ENCODE peak calls at places on chromosomes 3 and 15, in five cellular contexts. One of them, this sample, is unnamed.
A peak's percentile ranks its signal among the peaks of the same experiment; 100 is the strongest.

GRCh38 chr15:25790003-25790660 is 73.0 kb downstream of the ATP10A start:
- DNase-seq in cardiac fibroblast: peak; percentile 74
- DNase-seq in lower leg skin: peak; percentile 78
- DNase-seq in NB4: no peak
- DNase-seq in AG04450: peak; percentile 72
- DNase-seq in this sample: peak; percentile 70

GRCh38 chr3:100697183-100697582 is 12.1 kb upstream of the TFG start:
- DNase-seq in cardiac fibroblast: no peak
- DNase-seq in lower leg skin: no peak
- DNase-seq in NB4: no peak
- DNase-seq in AG04450: no peak
- DNase-seq in this sample: no peak

GRCh38 chr3:159964166-159964973 is 24.3 kb upstream of the IL12A start:
- DNase-seq in cardiac fibroblast: peak; percentile 40
- DNase-seq in lower leg skin: no peak
- DNase-seq in NB4: no peak
- DNase-seq in AG04450: peak; percentile 49
- DNase-seq in this sample: peak; percentile 64

GRCh38 chr15:44541282-44541958 is 4.5 kb downstream of the EIF3J start:
- DNase-seq in cardiac fibroblast: peak; percentile 91
- DNase-seq in lower leg skin: no peak
- DNase-seq in NB4: no peak
- DNase-seq in AG04450: peak; percentile 80
- DNase-seq in this sample: peak; percentile 90

GRCh38 chr3:124993462-124993861 is 58.9 kb upstream of the MUC13 start:
- DNase-seq in cardiac fibroblast: peak; percentile 72
- DNase-seq in lower leg skin: no peak
- DNase-seq in NB4: no peak
- DNase-seq in AG04450: no peak
- DNase-seq in this sample: peak; percentile 63

GRCh38 chr15:70293606-70294470 is 196.1 kb upstream of the TLE3 start:
- DNase-seq in cardiac fibroblast: no peak
- DNase-seq in lower leg skin: no peak
- DNase-seq in NB4: no peak
- DNase-seq in AG04450: no peak
- DNase-seq in this sample: no peak

GRCh38 chr3:73086071-73086494 is 24.6 kb downstream of the EBLN2 start:
- DNase-seq in cardiac fibroblast: peak; percentile 58
- DNase-seq in lower leg skin: no peak
- DNase-seq in NB4: peak; percentile 53
- DNase-seq in AG04450: peak; percentile 15
- DNase-seq in this sample: peak; percentile 62

GRCh38 chr3:125108833-125109540 is 53.2 kb upstream of the HEG1 start:
- DNase-seq in cardiac fibroblast: no peak
- DNase-seq in lower leg skin: no peak
- DNase-seq in NB4: no peak
- DNase-seq in AG04450: no peak
- DNase-seq in this sample: no peak

GRCh38 chr3:23653647-23654525 is 151.9 kb upstream of the UBE2E1 start:
- DNase-seq in cardiac fibroblast: no peak
- DNase-seq in lower leg skin: no peak
- DNase-seq in NB4: no peak
- DNase-seq in AG04450: no peak
- DNase-seq in this sample: no peak

GRCh38 chr15:70280781-70281180 is 183.1 kb upstream of the TLE3 start:
- DNase-seq in cardiac fibroblast: no peak
- DNase-seq in lower leg skin: no peak
- DNase-seq in NB4: no peak
- DNase-seq in AG04450: no peak
- DNase-seq in this sample: no peak

GRCh38 chr3:86921981-86922680 is 68.8 kb downstream of the VGLL3 start:
- DNase-seq in cardiac fibroblast: peak; percentile 19
- DNase-seq in lower leg skin: no peak
- DNase-seq in NB4: no peak
- DNase-seq in AG04450: no peak
- DNase-seq in this sample: no peak

GRCh38 chr3:49901351-49902339 is 2.0 kb downstream of the MST1R start:
- DNase-seq in cardiac fibroblast: no peak
- DNase-seq in lower leg skin: no peak
- DNase-seq in NB4: no peak
- DNase-seq in AG04450: no peak
- DNase-seq in this sample: no peak

GRCh38 chr3:129421988-129422745 is 6.3 kb downstream of the EFCAB12 start:
- DNase-seq in cardiac fibroblast: no peak
- DNase-seq in lower leg skin: no peak
- DNase-seq in NB4: no peak
- DNase-seq in AG04450: no peak
- DNase-seq in this sample: no peak

GRCh38 chr15:80059786-80060489 is 462 bp downstream of the ZFAND6 start:
- DNase-seq in cardiac fibroblast: peak; percentile 17
- DNase-seq in lower leg skin: peak; percentile 21
- DNase-seq in NB4: peak; percentile 86
- DNase-seq in AG04450: no peak
- DNase-seq in this sample: peak; percentile 22

GRCh38 chr3:115695081-115695480 is 71.8 kb downstream of the GAP43 start:
- DNase-seq in cardiac fibroblast: no peak
- DNase-seq in lower leg skin: no peak
- DNase-seq in NB4: no peak
- DNase-seq in AG04450: no peak
- DNase-seq in this sample: no peak

GRCh38 chr3:46659285-46659684 is 34.2 kb downstream of the ALS2CL start:
- DNase-seq in cardiac fibroblast: no peak
- DNase-seq in lower leg skin: peak; percentile 11
- DNase-seq in NB4: no peak
- DNase-seq in AG04450: no peak
- DNase-seq in this sample: no peak

GRCh38 chr3:127036209-127037020 is 53.5 kb downstream of the PLXNA1 start:
- DNase-seq in cardiac fibroblast: no peak
- DNase-seq in lower leg skin: no peak
- DNase-seq in NB4: no peak
- DNase-seq in AG04450: no peak
- DNase-seq in this sample: no peak

GRCh38 chr3:5144316-5144994 is 22.4 kb downstream of the ARL8B start:
- DNase-seq in cardiac fibroblast: no peak
- DNase-seq in lower leg skin: no peak
- DNase-seq in NB4: peak; percentile 60
- DNase-seq in AG04450: no peak
- DNase-seq in this sample: no peak

GRCh38 chr15:29278436-29279099 is 8.9 kb upstream of the NSMCE3 start:
- DNase-seq in cardiac fibroblast: peak; percentile 22
- DNase-seq in lower leg skin: no peak
- DNase-seq in NB4: no peak
- DNase-seq in AG04450: peak; percentile 59
- DNase-seq in this sample: peak; percentile 53

GRCh38 chr15:66131200-66131599 is 122.3 kb downstream of the MEGF11 start:
- DNase-seq in cardiac fibroblast: no peak
- DNase-seq in lower leg skin: no peak
- DNase-seq in NB4: no peak
- DNase-seq in AG04450: no peak
- DNase-seq in this sample: no peak

GRCh38 chr15:90191795-90192494 is 9.2 kb upstream of the SEMA4B start:
- DNase-seq in cardiac fibroblast: peak; percentile 84
- DNase-seq in lower leg skin: peak; percentile 84
- DNase-seq in NB4: peak; percentile 49
- DNase-seq in AG04450: no peak
- DNase-seq in this sample: peak; percentile 60

GRCh38 chr15:90838066-90838465 is 30.3 kb upstream of the FURIN start:
- DNase-seq in cardiac fibroblast: no peak
- DNase-seq in lower leg skin: no peak
- DNase-seq in NB4: no peak
- DNase-seq in AG04450: no peak
- DNase-seq in this sample: no peak

GRCh38 chr3:188947983-188948657 is 223.7 kb upstream of the TPRG1 start:
- DNase-seq in cardiac fibroblast: peak; percentile 100
- DNase-seq in lower leg skin: peak; percentile 98
- DNase-seq in NB4: no peak
- DNase-seq in AG04450: no peak
- DNase-seq in this sample: peak; percentile 100

GRCh38 chr3:127734754-127735473 is 62.2 kb downstream of the ABTB1 start:
- DNase-seq in cardiac fibroblast: peak; percentile 95
- DNase-seq in lower leg skin: peak; percentile 31
- DNase-seq in NB4: peak; percentile 85
- DNase-seq in AG04450: peak; percentile 85
- DNase-seq in this sample: peak; percentile 96

GRCh38 chr3:98623572-98624280 is 30.3 kb upstream of the CPOX start:
- DNase-seq in cardiac fibroblast: no peak
- DNase-seq in lower leg skin: no peak
- DNase-seq in NB4: no peak
- DNase-seq in AG04450: no peak
- DNase-seq in this sample: no peak

GRCh38 chr3:49500408-49501257 is 30.6 kb downstream of the DAG1 start:
- DNase-seq in cardiac fibroblast: peak; percentile 97
- DNase-seq in lower leg skin: peak; percentile 83
- DNase-seq in NB4: peak; percentile 59
- DNase-seq in AG04450: peak; percentile 87
- DNase-seq in this sample: peak; percentile 96

GRCh38 chr3:36707623-36708409 is 56.5 kb downstream of the DCLK3 start:
- DNase-seq in cardiac fibroblast: peak; percentile 17
- DNase-seq in lower leg skin: no peak
- DNase-seq in NB4: peak; percentile 89
- DNase-seq in AG04450: no peak
- DNase-seq in this sample: peak; percentile 35

GRCh38 chr3:14216257-14217048 is 37.8 kb downstream of the LSM3 start:
- DNase-seq in cardiac fibroblast: peak; percentile 26
- DNase-seq in lower leg skin: no peak
- DNase-seq in NB4: peak; percentile 90
- DNase-seq in AG04450: no peak
- DNase-seq in this sample: peak; percentile 86

GRCh38 chr3:40120816-40121215 is 188.7 kb upstream of the EIF1B start:
- DNase-seq in cardiac fibroblast: peak; percentile 59
- DNase-seq in lower leg skin: no peak
- DNase-seq in NB4: no peak
- DNase-seq in AG04450: no peak
- DNase-seq in this sample: peak; percentile 29

GRCh38 chr15:56871180-56871579 is 47.3 kb upstream of the TCF12 start:
- DNase-seq in cardiac fibroblast: peak; percentile 77
- DNase-seq in lower leg skin: no peak
- DNase-seq in NB4: no peak
- DNase-seq in AG04450: peak; percentile 67
- DNase-seq in this sample: peak; percentile 82

GRCh38 chr3:45034612-45035252 is 8.6 kb downstream of the CLEC3B start:
- DNase-seq in cardiac fibroblast: no peak
- DNase-seq in lower leg skin: peak; percentile 75
- DNase-seq in NB4: peak; percentile 95
- DNase-seq in AG04450: no peak
- DNase-seq in this sample: no peak

GRCh38 chr3:30657914-30658313 is 51.5 kb downstream of the TGFBR2 start:
- DNase-seq in cardiac fibroblast: no peak
- DNase-seq in lower leg skin: no peak
- DNase-seq in NB4: no peak
- DNase-seq in AG04450: no peak
- DNase-seq in this sample: no peak
- H3K4me3 ChIP-seq in cardiac fibroblast: no peak overlapping the region
- H3K4me3 ChIP-seq in lower leg skin: no peak overlapping the region
- H3K4me3 ChIP-seq in NB4: no peak overlapping the region
- H3K4me3 ChIP-seq in AG04450: no peak overlapping the region
- H3K4me3 ChIP-seq in this sample: no peak overlapping the region

DNA sequence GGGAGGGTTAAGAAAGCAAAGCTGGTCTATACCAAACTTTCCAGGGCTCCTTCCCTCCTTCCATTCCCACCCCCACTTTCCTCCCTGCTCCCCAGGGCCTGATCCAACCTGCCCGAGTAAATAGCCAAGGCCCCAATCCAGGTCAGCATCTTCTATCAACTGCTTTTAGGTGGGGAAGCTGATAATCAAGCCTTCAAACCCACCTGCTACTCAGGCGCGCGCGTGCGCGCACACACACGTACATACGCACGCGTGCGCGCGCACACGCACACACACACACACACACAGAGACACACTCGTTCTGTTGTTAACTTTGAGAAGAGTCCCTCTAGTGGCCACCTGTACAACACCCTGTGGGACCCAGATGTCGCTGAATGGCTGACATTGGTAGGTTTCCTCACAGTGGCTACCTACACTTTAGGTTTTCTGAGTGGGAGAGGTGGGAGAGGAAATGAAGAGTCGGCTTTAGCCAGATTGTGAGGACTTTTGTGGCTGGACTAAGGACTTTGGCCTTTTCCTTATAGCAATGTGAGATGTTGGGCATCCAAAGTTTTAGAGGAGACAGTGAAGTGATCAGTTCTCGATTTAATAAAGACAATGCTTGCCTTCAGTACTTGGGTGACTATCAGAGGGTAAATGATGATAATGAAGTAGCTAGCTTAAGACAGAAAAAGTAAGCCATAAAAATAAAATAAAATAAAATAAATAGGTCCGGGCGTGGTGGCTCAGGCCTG is 179.9 kb upstream of the C2CD4B start:
- DNase-seq in cardiac fibroblast: peak; percentile 62
- DNase-seq in lower leg skin: peak; percentile 29
- DNase-seq in NB4: peak; percentile 34
- DNase-seq in AG04450: peak; percentile 8
- DNase-seq in this sample: peak; percentile 74
- H3K4me3 ChIP-seq in cardiac fibroblast: no peak overlapping the region
- H3K4me3 ChIP-seq in lower leg skin: no peak overlapping the region
- H3K4me3 ChIP-seq in NB4: no peak overlapping the region
- H3K4me3 ChIP-seq in AG04450: no peak overlapping the region
- H3K4me3 ChIP-seq in this sample: no peak overlapping the region

DNA sequence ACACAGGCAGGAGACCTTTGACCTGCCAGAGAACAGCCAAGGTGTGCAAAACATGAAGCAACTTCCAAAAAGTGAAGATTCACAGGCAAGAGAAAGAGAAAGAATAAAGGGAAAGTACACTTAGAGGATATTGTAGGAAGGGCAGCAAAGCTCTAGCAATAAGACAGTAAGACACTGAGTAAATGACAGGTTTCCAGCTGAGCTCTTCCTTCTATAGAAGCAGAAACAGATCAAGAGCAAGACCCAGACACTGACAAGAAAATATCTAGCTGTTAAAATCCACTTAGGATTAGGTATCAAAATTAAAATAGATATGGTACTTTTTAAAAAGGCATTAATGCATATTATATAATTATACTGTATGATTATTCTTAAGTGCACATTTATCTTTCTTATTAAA is 333.4 kb downstream of the RAP2B start:
- DNase-seq in cardiac fibroblast: no peak
- DNase-seq in lower leg skin: no peak
- DNase-seq in NB4: no peak
- DNase-seq in AG04450: no peak
- DNase-seq in this sample: no peak
- H3K4me3 ChIP-seq in cardiac fibroblast: no peak overlapping the region
- H3K4me3 ChIP-seq in lower leg skin: no peak overlapping the region
- H3K4me3 ChIP-seq in NB4: no peak overlapping the region
- H3K4me3 ChIP-seq in AG04450: no peak overlapping the region
- H3K4me3 ChIP-seq in this sample: no peak overlapping the region

GRCh38 chr3:152276688-152277087 is 8.0 kb downstream of the MBNL1 start:
- DNase-seq in cardiac fibroblast: no peak
- DNase-seq in lower leg skin: no peak
- DNase-seq in NB4: no peak
- DNase-seq in AG04450: no peak
- DNase-seq in this sample: no peak
- H3K4me3 ChIP-seq in cardiac fibroblast: no peak overlapping the region
- H3K4me3 ChIP-seq in lower leg skin: no peak overlapping the region
- H3K4me3 ChIP-seq in NB4: peak overlapping the region; percentile 13
- H3K4me3 ChIP-seq in AG04450: no peak overlapping the region
- H3K4me3 ChIP-seq in this sample: no peak overlapping the region

This sample was measured in fibroblast of pulmonary artery.